ENCODE peak calls at places on chromosomes 13 and 19, in eight cellular contexts. H is RWPE1, F is fibroblast of the aortic adventitia, A is GM12865, Z is Calu3, U is astrocyte of the spinal cord, Q is GM23338, X is prostate gland. V is an unnamed sample.
A peak's percentile ranks its signal among the peaks of the same experiment; 100 is the strongest.

GRCh38 chr13:27334774-27335490 is 64.3 kb downstream of the RASL11A start:
- DNase-seq in X (no peak), A (no peak), Z (no peak), F (peak; percentile 44), Q (no peak), H (no peak), U (no peak), V (no peak)

GRCh38 chr13:46403851-46404731 is 17.0 kb upstream of the RUBCNL start:
- DNase-seq in F (no peak), H (no peak), Z (no peak), Q (no peak), A (no peak), U (no peak), X (no peak), V (no peak)

GRCh38 chr13:112905990-112906641 is 62.9 kb upstream of the MCF2L start:
- DNase-seq in U (no peak), A (no peak), Q (peak; percentile 77), Z (no peak), F (no peak), H (peak; percentile 57), X (peak; percentile 53), V (no peak)

GRCh38 chr13:98123176-98123575 is 19.7 kb upstream of the FARP1 start:
- DNase-seq in Q (no peak), Z (no peak), U (no peak), X (no peak), A (no peak), F (no peak), H (no peak), V (no peak)

GRCh38 chr13:38804061-38804460 is 117.2 kb downstream of the FREM2 start:
- DNase-seq in X (no peak), F (no peak), Q (no peak), A (no peak), Z (no peak), U (no peak), H (no peak), V (no peak)

GRCh38 chr13:57629821-57630235 is 1.7 kb upstream of the PCDH17 start:
- DNase-seq in Q (peak; percentile 99), F (peak; percentile 67), X (no peak), H (peak; percentile 86), A (no peak), Z (no peak), U (peak; percentile 93), V (peak; percentile 91)

GRCh38 chr13:42215578-42216421 is 56.2 kb upstream of the AKAP11 start:
- DNase-seq in H (peak; percentile 7), F (peak; percentile 52), Q (peak; percentile 77), A (peak; percentile 39), X (no peak), U (peak; percentile 60), Z (peak; percentile 23), V (no peak)

GRCh38 chr19:33621811-33622504 is at the start of gene CHST8:
- DNase-seq in H (peak; percentile 46), X (peak; percentile 49), Z (no peak), Q (peak; percentile 82), A (no peak), U (no peak), F (peak; percentile 4), V (peak; percentile 40)

GRCh38 chr19:47520839-47521238 is 6.0 kb upstream of the NAPA start:
- DNase-seq in A (no peak), Z (no peak), F (no peak), U (no peak), X (no peak), H (no peak), Q (no peak), V (no peak)

GRCh38 chr13:108987945-108988344 is 358.5 kb downstream of the MYO16 start:
- DNase-seq in U (no peak), H (no peak), Z (no peak), A (no peak), F (no peak), Q (peak; percentile 7), X (no peak), V (no peak)

GRCh38 chr13:59356607-59357006 is 807.1 kb downstream of the DIAPH3 start:
- DNase-seq in Z (no peak), Q (no peak), X (no peak), A (peak; percentile 5), U (peak; percentile 35), H (no peak), F (peak; percentile 9), V (peak; percentile 89)

GRCh38 chr13:51502206-51502651 is 49.4 kb upstream of the INTS6 start:
- DNase-seq in A (peak; percentile 82), Z (no peak), F (peak; percentile 11), X (no peak), H (no peak), Q (no peak), U (no peak), V (no peak)

GRCh38 chr13:58318495-58319167 is 687.1 kb downstream of the PCDH17 start:
- DNase-seq in U (no peak), Z (no peak), X (no peak), Q (no peak), H (no peak), A (no peak), F (no peak), V (no peak)

GRCh38 chr13:30607908-30608307 is 9.8 kb upstream of the USPL1 start:
- DNase-seq in H (no peak), A (peak; percentile 92), F (no peak), U (no peak), Q (no peak), X (no peak), Z (no peak), V (no peak)

GRCh38 chr19:16373539-16373938 is 48.9 kb downstream of the KLF2 start:
- DNase-seq in X (no peak), H (no peak), A (no peak), Z (no peak), U (peak; percentile 67), F (peak; percentile 56), Q (no peak), V (peak; percentile 16)

GRCh38 chr19:6227941-6228325 is 51.8 kb downstream of the MLLT1 start:
- DNase-seq in A (no peak), F (no peak), U (no peak), Q (no peak), Z (no peak), X (no peak), H (no peak), V (no peak)

GRCh38 chr13:42880241-42880640 is 98.9 kb downstream of the FAM216B start:
- DNase-seq in U (no peak), H (no peak), X (no peak), A (no peak), Q (no peak), Z (no peak), F (peak; percentile 86), V (no peak)

GRCh38 chr13:106291006-106291405 is 244.5 kb downstream of the EFNB2 start:
- DNase-seq in Q (no peak), A (no peak), F (no peak), H (peak; percentile 15), X (no peak), Z (no peak), U (peak; percentile 47), V (no peak)

GRCh38 chr19:32296694-32297093 is 48.7 kb upstream of the ZNF507 start:
- DNase-seq in H (no peak), A (no peak), U (no peak), Z (no peak), F (no peak), Q (no peak), X (no peak), V (no peak)

GRCh38 chr13:45768668-45769067 is 66.5 kb downstream of the CBY2 start:
- DNase-seq in X (no peak), Z (no peak), U (no peak), F (no peak), H (no peak), Q (no peak), A (no peak), V (no peak)

GRCh38 chr13:23915308-23915707 is 18.0 kb upstream of the C1QTNF9B start:
- DNase-seq in Q (no peak), A (no peak), Z (no peak), X (no peak), U (no peak), F (no peak), H (no peak), V (no peak)

GRCh38 chr13:79593611-79594275 is 112.8 kb downstream of the NDFIP2 start:
- DNase-seq in A (no peak), Q (no peak), F (peak; percentile 92), X (no peak), U (peak; percentile 76), Z (no peak), H (peak; percentile 30), V (no peak)
- TF ChIP-seq CTCF in A (no peak), Q (no peak), F (no peak), X (no peak), U (no peak), Z (no peak), H (no peak), V (no peak)

GRCh38 chr19:55704494-55705245 is 29.6 kb downstream of the EPN1 start:
- DNase-seq in X (no peak), A (no peak), U (no peak), F (no peak), Z (no peak), Q (peak; percentile 56), H (no peak), V (no peak)
- TF ChIP-seq CTCF in X (no peak), A (peak; percentile 16), U (no peak), F (no peak), Z (no peak), Q (peak; percentile 43), H (no peak), V (no peak)

DNA sequence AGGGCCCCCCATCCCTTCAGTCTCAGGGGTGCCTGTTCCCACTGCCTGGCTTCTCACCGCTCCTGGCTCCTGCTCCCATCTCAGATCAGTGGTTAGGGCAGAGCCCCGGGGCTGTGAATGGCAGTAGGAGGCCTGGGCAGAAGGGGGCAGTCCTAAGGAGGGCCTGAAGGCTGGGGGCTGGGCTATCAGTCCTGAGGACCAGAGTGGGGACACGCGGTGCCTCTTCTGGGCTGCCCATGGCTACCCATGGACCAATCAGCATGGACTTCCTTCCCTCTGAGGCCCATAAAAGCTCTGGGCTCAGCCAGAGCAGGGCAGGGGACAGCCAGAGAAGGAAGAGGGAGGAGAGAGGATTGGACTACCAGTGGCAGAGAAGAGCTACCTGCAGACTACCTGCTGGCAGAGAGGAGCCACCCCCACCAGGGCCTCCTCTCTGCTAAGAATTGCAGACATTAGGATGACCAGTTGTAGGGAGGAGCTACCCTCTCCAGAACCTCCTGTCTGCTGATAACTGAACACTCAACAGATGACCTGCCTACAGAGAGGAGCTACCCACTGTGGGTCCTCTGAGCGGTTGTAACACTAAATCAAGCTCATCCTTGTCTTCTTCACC is 12.1 kb upstream of the UBE2S start:
- DNase-seq in Q (no peak), H (no peak), F (no peak), A (no peak), Z (no peak), U (no peak), X (no peak), V (no peak)
- TF ChIP-seq CTCF in Q (no peak), H (no peak), F (no peak), A (no peak), Z (no peak), U (no peak), X (no peak), V (no peak)

GRCh38 chr19:30719991-30720329 is 347.8 kb downstream of the ZNF536 start:
- DNase-seq in U (no peak), H (peak; percentile 8), A (no peak), Z (peak; percentile 3), F (no peak), X (peak; percentile 15), Q (peak; percentile 51), V (no peak)
- TF ChIP-seq CTCF in U (no peak), H (no peak), A (no peak), Z (no peak), F (no peak), X (no peak), Q (no peak), V (no peak)

V was measured in left ventricle myocardium inferior.